ENCODE peak calls at places on chromosomes 6 and 20, in seven cellular contexts. J is T-helper 9 cell, O is ELF-1, K is left ventricle myocardium inferior, U is NCI-H1694, R is GM12865, L is GM12878. N is an unnamed sample.

GRCh38 chr20:46173652-46174468 is 55.7 kb downstream of the CD40 start:
- DNase-seq in J (no peak), O (no peak), K (no peak), U (no peak), R (no peak), L (no peak), N (no peak)

GRCh38 chr6:136927313-136927712 is 5.2 kb downstream of the SLC35D3 start:
- DNase-seq in J (no peak), O (peak), K (no peak), U (no peak), R (peak), L (no peak), N (peak)

GRCh38 chr6:70547313-70547712 is 19.4 kb upstream of the SDHAF4 start:
- DNase-seq in J (no peak), O (no peak), K (no peak), U (no peak), R (no peak), L (no peak), N (no peak)

GRCh38 chr6:46637145-46637544 is 15.5 kb downstream of the CYP39A1 start:
- DNase-seq in J (no peak), O (no peak), K (no peak), U (no peak), R (no peak), L (no peak), N (no peak)

GRCh38 chr6:41036188-41036587 is 2.8 kb downstream of the UNC5CL start:
- DNase-seq in J (no peak), O (no peak), K (no peak), U (no peak), R (no peak), L (no peak), N (no peak)

GRCh38 chr20:54219751-54220426 is 12.0 kb downstream of the PFDN4 start:
- DNase-seq in J (no peak), O (no peak), K (no peak), U (peak), R (no peak), L (no peak), N (no peak)

GRCh38 chr6:36852481-36853147 is 13.4 kb upstream of the CPNE5 start:
- DNase-seq in J (no peak), O (no peak), K (no peak), U (no peak), R (no peak), L (no peak), N (no peak)

GRCh38 chr20:22679197-22679596 is 94.8 kb upstream of the FOXA2 start:
- DNase-seq in J (no peak), O (no peak), K (no peak), U (no peak), R (no peak), L (no peak), N (no peak)

GRCh38 chr6:161079566-161080262 is 88.1 kb downstream of the MAP3K4 start:
- DNase-seq in J (peak), O (no peak), K (no peak), U (no peak), R (no peak), L (no peak), N (no peak)